ENCODE peak calls at places on chromosomes 12 and 14, in five cellular contexts. W, J, S, P and K are unnamed samples.

GRCh38 chr12:109018276-109018675 is 2.6 kb downstream of the SVOP start:
- DNase-seq in S (no peak), P (peak), W (no peak), J (no peak), K (no peak)

GRCh38 chr14:102363182-102363952 is 626 bp downstream of the TECPR2 start:
- DNase-seq in P (peak), J (no peak), S (no peak), W (peak), K (peak)

GRCh38 chr14:76810953-76811400 is 1.7 kb downstream of the ANGEL1 start:
- DNase-seq in J (no peak), W (no peak), P (peak), S (no peak), K (peak)

GRCh38 chr12:21451529-21451928 is 14.1 kb downstream of the PYROXD1 start:
- DNase-seq in P (no peak), S (no peak), W (no peak), J (no peak), K (no peak)

GRCh38 chr12:113867258-113867657 is 98.9 kb downstream of the RBM19 start:
- DNase-seq in P (peak), J (no peak), W (no peak), S (no peak), K (no peak)

GRCh38 chr14:77139540-77140342 is 1.9 kb downstream of the ZDHHC22 start:
- DNase-seq in P (peak), W (peak), J (no peak), S (no peak), K (no peak)

GRCh38 chr12:81627336-81628189 is 131.6 kb downstream of the PPFIA2 start:
- DNase-seq in S (no peak), W (no peak), P (peak), J (peak), K (peak)

GRCh38 chr12:1936406-1937320 is 18.2 kb upstream of the CACNA2D4 start:
- DNase-seq in J (peak), P (peak), S (no peak), W (peak), K (peak)

GRCh38 chr12:27048822-27049752 is 26.7 kb downstream of the MED21 start:
- DNase-seq in J (peak), W (no peak), S (no peak), P (no peak), K (peak)

GRCh38 chr14:50797250-50798047 is 33.5 kb downstream of the NIN start:
- DNase-seq in J (no peak), S (no peak), W (no peak), P (no peak), K (no peak)

GRCh38 chr12:20696181-20696580 is 1.0 kb downstream of the SLCO1C1 start:
- DNase-seq in W (peak), P (no peak), S (no peak), J (no peak), K (no peak)

GRCh38 chr14:23112359-23113178 is 6.5 kb downstream of the CEBPE start:
- DNase-seq in W (no peak), S (no peak), P (no peak), J (no peak), K (no peak)

GRCh38 chr12:95118138-95118787 is 44.8 kb upstream of the NR2C1 start:
- DNase-seq in S (no peak), J (peak), P (no peak), W (no peak), K (no peak)

GRCh38 chr12:12562016-12562483 is 613 bp downstream of the DUSP16 start:
- DNase-seq in S (peak), J (no peak), P (peak), W (peak), K (no peak)

GRCh38 chr12:68788554-68789143 is 19.3 kb upstream of the MDM2 start:
- DNase-seq in W (no peak), J (no peak), S (no peak), P (no peak), K (no peak)

GRCh38 chr12:50734409-50735263 is 29.3 kb upstream of the ATF1 start:
- DNase-seq in J (no peak), W (no peak), P (peak), S (no peak), K (peak)

GRCh38 chr14:101060171-101060601 is 156.7 kb upstream of the RTL1 start:
- DNase-seq in P (no peak), J (no peak), S (no peak), W (no peak), K (no peak)

GRCh38 chr12:14260011-14260993 is 105.2 kb upstream of the ATF7IP start:
- DNase-seq in W (peak), S (no peak), P (peak), J (peak), K (peak)

GRCh38 chr12:102824218-102824835 is 92.7 kb downstream of the PAH start:
- DNase-seq in S (no peak), P (no peak), W (peak), J (no peak), K (no peak)

GRCh38 chr12:1500095-1500801 is 94.1 kb downstream of the FBXL14 start:
- DNase-seq in W (peak), P (peak), J (peak), S (no peak), K (no peak)

GRCh38 chr12:27277846-27278260 is 33.8 kb downstream of the STK38L start:
- DNase-seq in J (peak), W (no peak), P (no peak), S (no peak), K (peak)

GRCh38 chr14:55514819-55515470 is 65.1 kb upstream of the KTN1 start:
- DNase-seq in W (no peak), J (peak), P (no peak), S (no peak), K (no peak)

GRCh38 chr12:51846911-51847829 is 1.3 kb downstream of the FIGNL2 start:
- DNase-seq in S (peak), P (peak), J (no peak), W (peak), K (no peak)

GRCh38 chr12:5200276-5201087 is 156.8 kb downstream of the KCNA5 start:
- DNase-seq in P (peak), J (no peak), S (no peak), W (peak), K (peak)

GRCh38 chr12:132527186-132527882 is 37.4 kb downstream of the FBRSL1 start:
- DNase-seq in P (no peak), W (no peak), S (no peak), J (no peak), K (no peak)

GRCh38 chr12:47207005-47207717 is 127.4 kb upstream of the AMIGO2 start:
- DNase-seq in P (peak), J (no peak), W (peak), S (no peak), K (peak)

GRCh38 chr14:31877333-31877798 is 199.7 kb upstream of the ARHGAP5 start:
- DNase-seq in J (no peak), S (no peak), P (peak), W (no peak), K (no peak)

GRCh38 chr12:109422251-109422650 is 54.8 kb downstream of the KCTD10 start:
- DNase-seq in S (no peak), W (no peak), P (no peak), J (no peak), K (no peak)

GRCh38 chr14:94769413-94770250 is at the start of gene GSC:
- DNase-seq in P (peak), J (no peak), S (no peak), W (peak), K (no peak)

GRCh38 chr12:73623421-73623820 is 914.2 kb upstream of the ATXN7L3B start:
- DNase-seq in S (no peak), J (no peak), P (no peak), W (no peak), K (no peak)

GRCh38 chr12:66290716-66291200 is 11.5 kb upstream of the HELB start:
- DNase-seq in J (no peak), W (no peak), P (no peak), S (no peak), K (no peak)

GRCh38 chr12:127485528-127485927 is 781.4 kb upstream of the TMEM132C start:
- DNase-seq in S (no peak), P (peak), W (no peak), J (peak), K (peak)

GRCh38 chr12:49346659-49347306 is at the start of gene DNAJC22:
- DNase-seq in S (peak), P (peak), J (no peak), W (no peak), K (peak)

GRCh38 chr14:63287661-63288483 is 30.9 kb downstream of the GPHB5 start:
- DNase-seq in P (peak), J (peak), W (no peak), S (no peak), K (no peak)